ENCODE peak calls at places on chromosomes 6 and 20, in six cellular contexts. G is HFFc6, S is A549, H is fibroblast of mammary gland, J is fibroblast of lung, P is GM13976. R is an unnamed sample.
A peak's percentile ranks its signal among the peaks of the same experiment; 100 is the strongest.

GRCh38 chr6:40915165-40915564 is 123.9 kb downstream of the UNC5CL start:
- DNase-seq in H (no peak), S (no peak), J (no peak), P (no peak), G (no peak), R (no peak)

GRCh38 chr6:133241901-133242760 is 974 bp downstream of the EYA4 start:
- DNase-seq in P (peak; percentile 22), S (no peak), H (peak; percentile 15), G (no peak), J (peak; percentile 69), R (peak; percentile 20)

GRCh38 chr6:159714404-159714803 is 12.9 kb upstream of the WTAP start:
- DNase-seq in J (no peak), H (no peak), G (no peak), S (no peak), P (no peak), R (no peak)

GRCh38 chr6:138727182-138727581 is 46.4 kb upstream of the CCDC28A start:
- DNase-seq in S (no peak), J (no peak), H (no peak), G (no peak), P (no peak), R (no peak)

GRCh38 chr20:59031326-59032022 is 661 bp downstream of the ATP5F1E start:
- DNase-seq in G (no peak), J (no peak), P (no peak), S (no peak), H (peak; percentile 11), R (no peak)

GRCh38 chr6:13471184-13471583 is 16.2 kb downstream of the GFOD1 start:
- DNase-seq in J (no peak), G (no peak), P (no peak), S (no peak), H (no peak), R (no peak)

GRCh38 chr6:97215157-97215769 is 67.8 kb downstream of the MMS22L start:
- DNase-seq in P (no peak), S (peak; percentile 0), J (peak; percentile 77), H (peak; percentile 77), G (peak; percentile 69), R (no peak)

GRCh38 chr20:59667981-59668515 is 63.7 kb downstream of the PHACTR3 start:
- DNase-seq in G (no peak), P (no peak), H (no peak), J (no peak), S (no peak), R (no peak)

GRCh38 chr6:112018619-112019416 is 35.1 kb upstream of the CCN6 start:
- DNase-seq in H (peak; percentile 76), J (peak; percentile 60), S (no peak), P (no peak), G (peak; percentile 40), R (no peak)

GRCh38 chr6:34459899-34460593 is 5.8 kb upstream of the PACSIN1 start:
- DNase-seq in S (peak; percentile 36), J (peak; percentile 67), G (no peak), H (peak; percentile 65), P (peak; percentile 79), R (peak; percentile 81)

GRCh38 chr6:133092771-133093170 is 148.4 kb upstream of the EYA4 start:
- DNase-seq in S (no peak), G (no peak), H (no peak), J (no peak), P (no peak), R (no peak)

GRCh38 chr6:160178271-160178670 is 56.7 kb downstream of the SLC22A1 start:
- DNase-seq in J (peak; percentile 11), S (no peak), P (no peak), G (no peak), H (no peak), R (no peak)

GRCh38 chr6:121651420-121651819 is 216.0 kb downstream of the GJA1 start:
- DNase-seq in J (no peak), H (peak; percentile 18), P (no peak), G (no peak), S (no peak), R (no peak)

GRCh38 chr20:19750907-19751636 is 7.0 kb upstream of the RIN2 start:
- DNase-seq in G (no peak), P (no peak), S (no peak), H (no peak), J (no peak), R (peak; percentile 24)

GRCh38 chr6:217048-217659 is 75.1 kb upstream of the DUSP22 start:
- DNase-seq in P (no peak), G (no peak), J (no peak), H (no peak), S (peak; percentile 35), R (no peak)
- TF ChIP-seq CTCF in P (peak; percentile 66), G (peak; percentile 71), J (peak; percentile 50), H (peak; percentile 49), S (peak; percentile 14), R (peak; percentile 75)

DNA sequence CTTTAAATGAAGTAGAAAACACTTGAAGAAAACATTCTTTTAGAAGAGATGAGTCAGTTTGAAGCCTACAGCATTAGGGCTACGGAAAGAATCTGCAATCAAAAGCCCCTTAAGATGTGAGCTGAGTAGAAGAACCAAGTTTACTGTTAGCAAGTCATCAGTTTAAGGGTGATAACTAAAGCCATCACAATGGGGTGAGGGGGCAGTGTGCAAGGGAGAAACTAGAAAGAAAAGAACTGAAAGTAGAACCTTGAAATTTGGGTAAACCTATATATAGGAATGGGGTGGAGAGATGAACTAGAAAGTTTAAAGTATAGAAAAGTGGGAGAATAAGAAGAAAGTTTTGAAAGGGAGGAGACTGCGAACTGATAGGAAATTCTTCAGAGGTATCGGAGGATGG is 212.9 kb downstream of the COL19A1 start:
- DNase-seq in G (no peak), P (no peak), H (no peak), J (no peak), S (no peak), R (no peak)
- TF ChIP-seq CTCF in G (no peak), P (no peak), H (no peak), J (no peak), S (no peak), R (no peak)

GRCh38 chr6:157756708-157757429 is 66.2 kb upstream of the SNX9 start:
- DNase-seq in S (peak; percentile 43), G (peak; percentile 74), P (peak; percentile 58), J (peak; percentile 82), H (peak; percentile 80), R (peak; percentile 53)
- TF ChIP-seq CTCF in S (peak; percentile 85), G (peak; percentile 95), P (peak; percentile 81), J (peak; percentile 78), H (peak; percentile 67), R (peak; percentile 77)

DNA sequence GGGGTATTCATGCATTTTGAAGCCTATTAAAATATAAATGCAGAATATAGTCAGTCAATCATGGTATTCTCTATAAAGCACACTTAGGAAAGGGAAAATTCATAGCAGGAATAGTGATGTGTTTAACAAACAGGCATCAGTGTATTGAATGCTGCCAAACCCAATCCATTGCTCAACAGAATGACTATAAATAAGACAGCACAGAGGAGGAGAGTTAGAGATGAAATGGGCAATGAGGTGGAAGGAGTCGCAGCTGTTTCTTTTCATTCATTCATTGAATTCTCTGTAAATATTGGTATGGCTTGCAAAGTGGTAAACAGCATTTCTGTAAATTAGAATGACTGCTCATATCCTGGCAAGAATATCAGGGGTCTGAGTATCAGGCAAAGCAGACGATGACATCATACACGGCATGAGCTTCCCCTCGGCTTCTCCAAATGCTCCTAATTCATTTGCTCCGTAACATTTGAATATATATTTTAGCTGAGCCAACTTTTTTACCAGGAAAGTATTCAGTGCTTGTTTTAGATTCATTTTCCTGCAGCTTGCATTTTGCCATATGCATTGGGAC is 703.6 kb upstream of the SLC35B3 start:
- DNase-seq in S (no peak), J (peak; percentile 65), G (no peak), H (peak; percentile 12), P (no peak), R (no peak)
- TF ChIP-seq CTCF in S (no peak), J (no peak), G (no peak), H (no peak), P (no peak), R (no peak)

DNA sequence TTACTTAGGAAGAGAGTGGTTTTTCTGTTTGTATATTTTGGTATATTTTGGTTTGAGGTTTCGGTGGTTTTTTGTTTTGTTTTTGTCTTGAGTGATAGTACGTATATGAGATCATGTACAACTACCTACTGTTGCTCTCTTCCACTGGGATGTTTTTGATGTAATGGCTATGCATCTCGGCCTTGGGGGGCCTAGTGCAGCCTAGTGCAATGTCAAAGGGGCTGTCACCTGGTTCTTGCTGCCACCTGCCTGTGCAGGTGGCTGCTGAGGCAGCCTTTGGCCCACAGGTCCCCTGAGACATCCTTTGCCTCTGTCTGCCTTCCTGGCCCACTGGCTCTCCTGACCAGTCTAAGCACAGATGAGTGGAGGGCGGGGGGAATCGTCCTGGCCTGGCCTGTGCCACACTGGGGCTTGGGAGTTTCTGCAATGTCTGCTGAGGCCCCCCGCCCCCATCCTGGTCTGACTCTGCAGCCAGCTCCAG is 546.6 kb downstream of the CD83 start:
- DNase-seq in H (no peak), G (no peak), S (no peak), P (peak; percentile 50), J (no peak), R (peak; percentile 44)
- TF ChIP-seq CTCF in H (no peak), G (no peak), S (no peak), P (no peak), J (no peak), R (no peak)

GRCh38 chr6:128520436-128521301 is at the start of gene PTPRK:
- DNase-seq in G (peak; percentile 88), S (peak; percentile 50), H (peak; percentile 86), P (peak; percentile 79), J (peak; percentile 91), R (peak; percentile 79)
- TF ChIP-seq CTCF in G (peak; percentile 80), S (peak; percentile 50), H (no peak), P (peak; percentile 31), J (no peak), R (peak; percentile 39)

DNA sequence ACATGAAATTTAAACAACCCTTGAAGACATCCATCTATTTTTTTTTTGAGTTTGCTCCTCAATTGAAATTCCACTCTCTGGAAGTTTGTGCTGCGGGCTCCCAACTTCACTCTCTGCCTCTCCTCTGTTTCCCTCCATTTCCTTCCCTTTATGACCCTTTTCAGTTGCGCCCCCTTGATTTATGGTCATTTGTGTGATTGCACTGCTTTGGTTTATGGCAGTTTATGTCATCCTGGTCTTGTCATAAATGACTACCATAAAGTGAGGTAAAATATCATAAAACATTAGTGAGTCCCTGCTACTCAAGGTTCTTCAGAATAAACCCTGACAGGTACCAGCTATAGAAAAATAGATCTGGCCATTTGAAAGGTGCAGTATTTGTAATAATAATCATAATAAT is 348.3 kb upstream of the ZFP64 start:
- DNase-seq in H (no peak), S (no peak), G (no peak), P (no peak), J (no peak), R (no peak)
- TF ChIP-seq CTCF in H (no peak), S (no peak), G (peak; percentile 31), P (no peak), J (no peak), R (no peak)

GRCh38 chr20:2918096-2919049 is 45.1 kb downstream of the PTPRA start:
- DNase-seq in G (no peak), J (no peak), P (no peak), S (no peak), H (no peak), R (no peak)

GRCh38 chr20:2911200-2911599 is 37.9 kb downstream of the PTPRA start:
- DNase-seq in H (no peak), P (no peak), J (no peak), G (no peak), S (no peak), R (no peak)

GRCh38 chr20:2917266-2917665 is 44.0 kb downstream of the PTPRA start:
- DNase-seq in J (no peak), H (no peak), G (no peak), S (no peak), P (no peak), R (no peak)

GRCh38 chr20:2909953-2910352 is 36.7 kb downstream of the PTPRA start:
- DNase-seq in J (no peak), P (no peak), S (no peak), H (no peak), G (no peak), R (no peak)

GRCh38 chr20:2914160-2914559 is 40.9 kb downstream of the PTPRA start:
- DNase-seq in S (no peak), J (peak; percentile 19), H (no peak), P (no peak), G (no peak), R (no peak)
- TF ChIP-seq CTCF in S (peak; percentile 51), J (no peak), H (peak; percentile 0), P (peak; percentile 39), G (peak; percentile 21), R (peak; percentile 50)